ENCODE peak calls at places on chromosomes 7 and 10, in eight cellular contexts. One of them, this sample, is unnamed.

GRCh38 chr10:76282122-76283030 is 851.0 kb downstream of the LRMDA start:
- DNase-seq in NCI-H187: peak; percentile 29
- DNase-seq in H54: no peak
- DNase-seq in sciatic nerve: no peak
- DNase-seq in hypothalamus: no peak
- DNase-seq in endothelial cell: no peak
- DNase-seq in NCI-H1105: peak; percentile 15
- DNase-seq in mucosa of gallbladder: peak; percentile 66
- DNase-seq in this sample: no peak

GRCh38 chr10:3080608-3081007 is 13.3 kb downstream of the PFKP start:
- DNase-seq in sciatic nerve: peak; percentile 36
- DNase-seq in hypothalamus: no peak
- DNase-seq in NCI-H1105: no peak
- DNase-seq in NCI-H187: no peak
- DNase-seq in H54: no peak
- DNase-seq in endothelial cell: no peak
- DNase-seq in mucosa of gallbladder: no peak
- DNase-seq in this sample: no peak

GRCh38 chr10:22002531-22003110 is 909 bp downstream of the DNAJC1 start:
- DNase-seq in endothelial cell: no peak
- DNase-seq in NCI-H1105: no peak
- DNase-seq in NCI-H187: no peak
- DNase-seq in mucosa of gallbladder: no peak
- DNase-seq in sciatic nerve: no peak
- DNase-seq in H54: no peak
- DNase-seq in hypothalamus: no peak
- DNase-seq in this sample: peak; percentile 24

GRCh38 chr7:1419688-1420087 is 39.6 kb downstream of the MICALL2 start:
- DNase-seq in NCI-H187: no peak
- DNase-seq in endothelial cell: no peak
- DNase-seq in mucosa of gallbladder: no peak
- DNase-seq in hypothalamus: no peak
- DNase-seq in H54: no peak
- DNase-seq in NCI-H1105: no peak
- DNase-seq in sciatic nerve: no peak
- DNase-seq in this sample: no peak

GRCh38 chr7:55540226-55540858 is 32.0 kb downstream of the VOPP1 start:
- DNase-seq in hypothalamus: no peak
- DNase-seq in NCI-H187: no peak
- DNase-seq in endothelial cell: no peak
- DNase-seq in mucosa of gallbladder: no peak
- DNase-seq in sciatic nerve: no peak
- DNase-seq in H54: no peak
- DNase-seq in NCI-H1105: no peak
- DNase-seq in this sample: no peak

GRCh38 chr10:91088300-91089140 is 131.9 kb upstream of the PCGF5 start:
- DNase-seq in NCI-H187: no peak
- DNase-seq in mucosa of gallbladder: no peak
- DNase-seq in endothelial cell: no peak
- DNase-seq in hypothalamus: no peak
- DNase-seq in NCI-H1105: no peak
- DNase-seq in sciatic nerve: no peak
- DNase-seq in H54: no peak
- DNase-seq in this sample: no peak

GRCh38 chr10:16809074-16809718 is 8.0 kb downstream of the RSU1 start:
- DNase-seq in NCI-H1105: no peak
- DNase-seq in NCI-H187: no peak
- DNase-seq in sciatic nerve: no peak
- DNase-seq in hypothalamus: no peak
- DNase-seq in H54: peak; percentile 22
- DNase-seq in endothelial cell: peak; percentile 66
- DNase-seq in mucosa of gallbladder: peak; percentile 13
- DNase-seq in this sample: no peak

GRCh38 chr10:86290933-86291615 is 75.5 kb downstream of the GRID1 start:
- DNase-seq in NCI-H187: no peak
- DNase-seq in mucosa of gallbladder: no peak
- DNase-seq in endothelial cell: no peak
- DNase-seq in sciatic nerve: no peak
- DNase-seq in H54: no peak
- DNase-seq in NCI-H1105: no peak
- DNase-seq in hypothalamus: no peak
- DNase-seq in this sample: no peak

GRCh38 chr7:65840446-65840845 is 32.4 kb upstream of the VKORC1L1 start:
- DNase-seq in hypothalamus: no peak
- DNase-seq in NCI-H187: no peak
- DNase-seq in mucosa of gallbladder: peak; percentile 11
- DNase-seq in NCI-H1105: peak; percentile 21
- DNase-seq in H54: no peak
- DNase-seq in endothelial cell: no peak
- DNase-seq in sciatic nerve: no peak
- DNase-seq in this sample: no peak

GRCh38 chr10:74096777-74097176 is 53.9 kb downstream of the AP3M1 start:
- DNase-seq in NCI-H187: no peak
- DNase-seq in endothelial cell: no peak
- DNase-seq in H54: no peak
- DNase-seq in hypothalamus: no peak
- DNase-seq in sciatic nerve: no peak
- DNase-seq in NCI-H1105: no peak
- DNase-seq in mucosa of gallbladder: no peak
- DNase-seq in this sample: no peak

GRCh38 chr10:99920901-99921300 is 88.8 kb downstream of the DNMBP start:
- DNase-seq in H54: peak; percentile 52
- DNase-seq in sciatic nerve: no peak
- DNase-seq in NCI-H1105: no peak
- DNase-seq in mucosa of gallbladder: no peak
- DNase-seq in hypothalamus: no peak
- DNase-seq in endothelial cell: no peak
- DNase-seq in NCI-H187: no peak
- DNase-seq in this sample: no peak

GRCh38 chr7:123230603-123231002 is 30.8 kb upstream of the SLC13A1 start:
- DNase-seq in sciatic nerve: no peak
- DNase-seq in NCI-H1105: no peak
- DNase-seq in mucosa of gallbladder: no peak
- DNase-seq in NCI-H187: no peak
- DNase-seq in endothelial cell: no peak
- DNase-seq in H54: no peak
- DNase-seq in hypothalamus: no peak
- DNase-seq in this sample: no peak

GRCh38 chr7:30225863-30226361 is 58.5 kb upstream of the ZNRF2 start:
- DNase-seq in mucosa of gallbladder: peak; percentile 71
- DNase-seq in sciatic nerve: peak; percentile 61
- DNase-seq in NCI-H187: no peak
- DNase-seq in hypothalamus: peak; percentile 44
- DNase-seq in endothelial cell: no peak
- DNase-seq in NCI-H1105: peak; percentile 58
- DNase-seq in H54: peak; percentile 68
- DNase-seq in this sample: peak; percentile 75

GRCh38 chr7:149317986-149318672 is 56.1 kb downstream of the ZNF783 start:
- DNase-seq in hypothalamus: no peak
- DNase-seq in mucosa of gallbladder: no peak
- DNase-seq in NCI-H187: no peak
- DNase-seq in H54: no peak
- DNase-seq in NCI-H1105: no peak
- DNase-seq in endothelial cell: no peak
- DNase-seq in sciatic nerve: no peak
- DNase-seq in this sample: no peak

GRCh38 chr10:22230331-22230833 is 12.6 kb upstream of the EBLN1 start:
- DNase-seq in endothelial cell: peak; percentile 15
- DNase-seq in H54: no peak
- DNase-seq in sciatic nerve: no peak
- DNase-seq in mucosa of gallbladder: no peak
- DNase-seq in hypothalamus: no peak
- DNase-seq in NCI-H1105: peak; percentile 77
- DNase-seq in NCI-H187: peak; percentile 33
- DNase-seq in this sample: peak; percentile 15

This sample was measured in prostate gland.